ENCODE peak calls at places on chromosome 7, in five cellular contexts. T is body of pancreas, Y is transverse colon, U is upper lobe of right lung, W is Caco-2. J is an unnamed sample.

GRCh38 chr7:125046767-125047166 is 117.1 kb upstream of the POT1 start:
- DNase-seq in T (no peak), Y (no peak), U (peak; percentile 38), W (no peak), J (no peak)

GRCh38 chr7:7761340-7761973 is 43.0 kb upstream of the RPA3 start:
- DNase-seq in T (no peak), Y (no peak), U (no peak), W (no peak), J (no peak)

GRCh38 chr7:42407311-42407710 is 170.3 kb upstream of the GLI3 start:
- DNase-seq in T (no peak), Y (no peak), U (no peak), W (no peak), J (no peak)

GRCh38 chr7:123131556-123132345 is 68.0 kb downstream of the SLC13A1 start:
- DNase-seq in T (no peak), Y (no peak), U (no peak), W (no peak), J (no peak)

GRCh38 chr7:142057101-142057500 is 54.4 kb upstream of the MGAM2 start:
- DNase-seq in T (no peak), Y (no peak), U (no peak), W (no peak), J (no peak)

GRCh38 chr7:3028071-3028766 is 15.4 kb downstream of the CARD11 start:
- DNase-seq in T (peak; percentile 56), Y (peak; percentile 14), U (peak; percentile 60), W (no peak), J (no peak)

GRCh38 chr7:66557214-66558200 is 71.2 kb upstream of the KCTD7 start:
- DNase-seq in T (peak; percentile 68), Y (peak; percentile 78), U (peak; percentile 86), W (peak; percentile 62), J (no peak)

GRCh38 chr7:123635551-123636359 is 19.9 kb upstream of the LMOD2 start:
- DNase-seq in T (no peak), Y (no peak), U (no peak), W (no peak), J (no peak)

GRCh38 chr7:15016726-15017125 is 114.2 kb upstream of the DGKB start:
- DNase-seq in T (no peak), Y (no peak), U (no peak), W (no peak), J (no peak)

GRCh38 chr7:95845007-95845406 is 72.7 kb downstream of the DYNC1I1 start:
- DNase-seq in T (no peak), Y (no peak), U (no peak), W (no peak), J (no peak)

GRCh38 chr7:43758029-43758860 is at the start of gene BLVRA:
- DNase-seq in T (peak; percentile 64), Y (peak; percentile 72), U (peak; percentile 93), W (peak; percentile 64), J (no peak)

GRCh38 chr7:116540743-116541142 is 15.9 kb downstream of the CAV1 start:
- DNase-seq in T (no peak), Y (no peak), U (no peak), W (no peak), J (no peak)

GRCh38 chr7:146683439-146683838 is 566.8 kb downstream of the CNTNAP2 start:
- DNase-seq in T (no peak), Y (no peak), U (no peak), W (no peak), J (no peak)

GRCh38 chr7:131076032-131076431 is 251.6 kb upstream of the MKLN1 start:
- DNase-seq in T (no peak), Y (no peak), U (no peak), W (no peak), J (no peak)

GRCh38 chr7:95927781-95928180 is 155.4 kb downstream of the DYNC1I1 start:
- DNase-seq in T (no peak), Y (no peak), U (no peak), W (no peak), J (no peak)

GRCh38 chr7:85068796-85069195 is 118.1 kb downstream of the SEMA3D start:
- DNase-seq in T (no peak), Y (no peak), U (no peak), W (no peak), J (no peak)

GRCh38 chr7:30896783-30897617 is 14.7 kb upstream of the AQP1 start:
- DNase-seq in T (peak; percentile 84), Y (no peak), U (peak; percentile 89), W (peak; percentile 71), J (no peak)

GRCh38 chr7:31776616-31777015 is 89.6 kb downstream of the PPP1R17 start:
- DNase-seq in T (no peak), Y (no peak), U (no peak), W (no peak), J (no peak)

GRCh38 chr7:16644624-16644986 is 949 bp downstream of the ANKMY2 start:
- DNase-seq in T (peak; percentile 37), Y (peak; percentile 75), U (peak; percentile 84), W (peak; percentile 62), J (peak; percentile 65)

GRCh38 chr7:70618020-70618551 is 513.9 kb upstream of the GALNT17 start:
- DNase-seq in T (no peak), Y (no peak), U (no peak), W (no peak), J (no peak)

GRCh38 chr7:105098863-105099515 is 85.0 kb downstream of the KMT2E start:
- DNase-seq in T (no peak), Y (no peak), U (no peak), W (no peak), J (no peak)

GRCh38 chr7:120272261-120272895 is 597 bp upstream of the KCND2 start:
- DNase-seq in T (no peak), Y (no peak), U (no peak), W (peak; percentile 36), J (no peak)

GRCh38 chr7:45150199-45150598 is 7.4 kb upstream of the RAMP3 start:
- DNase-seq in T (no peak), Y (no peak), U (peak; percentile 15), W (peak; percentile 19), J (peak; percentile 23)

GRCh38 chr7:13603661-13604060 is 385.8 kb downstream of the ETV1 start:
- DNase-seq in T (no peak), Y (no peak), U (no peak), W (no peak), J (no peak)

GRCh38 chr7:79157281-79157680 is 296.2 kb downstream of the MAGI2 start:
- DNase-seq in T (no peak), Y (no peak), U (no peak), W (no peak), J (no peak)

GRCh38 chr7:46109447-46109846 is 188.4 kb upstream of the IGFBP3 start:
- DNase-seq in T (no peak), Y (no peak), U (no peak), W (no peak), J (no peak)

GRCh38 chr7:105806592-105807266 is 69.7 kb downstream of the ATXN7L1 start:
- DNase-seq in T (no peak), Y (peak; percentile 24), U (no peak), W (no peak), J (no peak)

GRCh38 chr7:158549176-158549833 is 38.3 kb downstream of the PTPRN2 start:
- DNase-seq in T (no peak), Y (no peak), U (no peak), W (no peak), J (peak; percentile 44)

GRCh38 chr7:122628651-122629411 is 70.1 kb downstream of the RNF133 start:
- DNase-seq in T (no peak), Y (no peak), U (no peak), W (no peak), J (no peak)

GRCh38 chr7:1040790-1041189 is 3.6 kb upstream of the GPR146 start:
- DNase-seq in T (no peak), Y (no peak), U (no peak), W (no peak), J (no peak)

GRCh38 chr7:23597908-23598224 is 684 bp downstream of the CCDC126 start:
- DNase-seq in T (no peak), Y (no peak), U (no peak), W (no peak), J (no peak)

GRCh38 chr7:23594879-23595604 is 2.1 kb upstream of the CCDC126 start:
- DNase-seq in T (no peak), Y (no peak), U (no peak), W (no peak), J (no peak)

GRCh38 chr7:23600251-23600650 is 3.1 kb downstream of the CCDC126 start:
- DNase-seq in T (no peak), Y (no peak), U (no peak), W (no peak), J (no peak)

GRCh38 chr7:23598321-23598720 is 1.1 kb downstream of the CCDC126 start:
- DNase-seq in T (no peak), Y (no peak), U (no peak), W (no peak), J (no peak)

DNA sequence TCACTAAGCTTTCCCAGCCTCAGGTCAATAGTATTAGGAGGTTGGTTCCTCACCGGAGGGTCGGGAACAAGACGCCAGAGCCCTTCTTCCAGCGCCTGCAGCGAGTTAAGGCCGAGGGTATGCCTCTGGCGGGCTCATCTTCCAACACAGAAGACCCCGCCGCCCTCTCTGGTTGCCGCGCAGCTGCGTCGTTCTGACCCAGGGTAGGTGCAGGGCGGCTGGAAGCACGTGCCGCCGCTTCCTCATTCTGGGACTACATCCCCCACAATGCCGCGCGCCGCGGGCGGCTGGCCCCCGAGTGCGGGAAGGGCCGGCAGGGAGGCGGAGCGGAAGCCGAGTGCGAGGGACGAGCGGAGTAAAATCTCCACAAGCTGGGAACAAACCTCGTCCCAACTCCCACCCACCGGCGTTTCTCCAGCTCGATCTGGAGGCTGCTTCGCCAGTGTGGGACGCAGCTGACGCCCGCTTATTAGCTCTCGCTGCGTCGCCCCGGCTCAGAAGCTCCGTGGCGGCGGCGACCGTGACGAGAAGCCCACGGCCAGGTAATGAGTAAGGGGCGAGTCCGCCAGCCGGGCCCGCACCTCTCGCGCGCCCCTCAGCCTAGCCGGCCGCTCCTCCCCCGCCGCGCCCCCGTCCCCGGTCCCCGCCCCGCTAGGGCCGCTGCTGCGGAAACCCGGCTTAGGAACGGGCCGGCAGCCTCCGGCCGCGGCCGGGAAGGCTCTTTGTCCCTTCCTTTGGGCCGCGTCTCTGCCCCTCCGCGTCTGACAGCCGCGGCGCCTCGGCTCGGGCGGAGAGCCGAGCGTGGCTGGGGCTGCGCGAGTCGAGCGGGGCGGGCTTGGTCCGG is at the start of gene CCDC126:
- DNase-seq in T (peak; percentile 88), Y (peak; percentile 95), U (peak; percentile 97), W (peak; percentile 95), J (peak; percentile 89)
- H3K4me1 ChIP-seq in T (peaks cover 36% of the 10 kb centered on the region), Y (peaks cover 4% of the 10 kb centered on the region), U (peaks cover 9% of the 10 kb centered on the region), W (peaks cover 18% of the 10 kb centered on the region), J (peaks cover 6% of the 10 kb centered on the region)

GRCh38 chr7:4931932-4932331 is 27.1 kb downstream of the MMD2 start:
- DNase-seq in T (peak; percentile 81), Y (peak; percentile 14), U (no peak), W (no peak), J (no peak)
- TF ChIP-seq CTCF in T (no peak), Y (no peak), U (no peak), W (no peak), J (no peak)

DNA sequence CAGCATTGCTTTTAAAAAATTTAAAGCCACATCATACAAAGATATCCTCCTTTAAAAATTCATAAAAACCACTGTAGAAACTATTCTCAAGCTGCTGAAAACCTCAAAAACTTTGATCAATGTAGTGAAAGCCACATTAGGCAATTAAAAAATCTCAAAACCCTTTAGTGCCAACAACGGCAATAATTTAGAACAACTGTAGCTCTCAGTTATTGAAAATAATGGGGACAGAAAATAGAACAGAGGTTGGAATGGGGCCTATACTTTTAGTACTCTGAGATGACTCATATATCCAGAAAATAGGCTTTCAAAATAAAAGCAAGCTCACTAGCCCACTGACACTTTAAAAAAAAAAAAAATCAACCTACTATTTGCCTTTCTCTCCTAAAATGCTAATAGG is 87.5 kb downstream of the GSAP start:
- DNase-seq in T (no peak), Y (no peak), U (no peak), W (no peak), J (no peak)
- H3K4me1 ChIP-seq in T (no peaks in the 10 kb centered on the region), Y (peaks cover 12% of the 10 kb centered on the region), U (peaks cover 37% of the 10 kb centered on the region), W (peaks cover 20% of the 10 kb centered on the region), J (peaks cover 39% of the 10 kb centered on the region)

GRCh38 chr7:137836113-137836509 is 10.7 kb downstream of the DGKI start:
- DNase-seq in T (no peak), Y (no peak), U (no peak), W (no peak), J (no peak)
- TF ChIP-seq CTCF in T (no peak), Y (no peak), U (no peak), W (no peak), J (no peak)

J was measured in RWPE2.